ENCODE peak calls at places on chromosomes 1 and 21, in nine cellular contexts. S is cardiac muscle cell; G is aorta; C is H7; U is upper lobe of left lung; D is lower lobe of right lung; W is upper lobe of right lung; V is adipocyte; Q is effector memory CD4-positive, alpha-beta T cell. R is an unnamed sample.

GRCh38 chr1:109201123-109201703 is 12.5 kb upstream of the SARS1 start:
- DNase-seq in V (peak; percentile 83), U (no peak), S (peak; percentile 78), Q (no peak), G (no peak), C (peak; percentile 84), D (peak; percentile 50), W (no peak), R (no peak)

GRCh38 chr1:42963378-42964005 is 4.8 kb upstream of the SLC2A1 start:
- DNase-seq in U (no peak), C (peak; percentile 48), V (peak; percentile 87), S (peak; percentile 62), D (no peak), W (no peak), Q (no peak), G (no peak), R (peak; percentile 73)

GRCh38 chr1:210076620-210077019 is 138.6 kb downstream of the SYT14 start:
- DNase-seq in U (no peak), G (no peak), S (no peak), W (no peak), C (no peak), V (no peak), D (no peak), Q (no peak), R (no peak)

GRCh38 chr1:975896-976683 is 5.8 kb downstream of the PERM1 start:
- DNase-seq in S (peak; percentile 64), G (peak; percentile 66), D (peak; percentile 79), V (peak; percentile 80), W (peak; percentile 84), U (peak; percentile 91), Q (peak; percentile 36), C (peak; percentile 99), R (no peak)

GRCh38 chr1:109994654-109995053 is 10.1 kb downstream of the AHCYL1 start:
- DNase-seq in U (no peak), G (no peak), D (no peak), Q (no peak), C (no peak), V (no peak), W (no peak), S (no peak), R (no peak)

GRCh38 chr21:31658053-31658452 is 1.4 kb upstream of the SOD1 start:
- DNase-seq in G (no peak), W (no peak), V (no peak), C (no peak), U (no peak), S (no peak), D (no peak), Q (no peak), R (no peak)

GRCh38 chr21:32569261-32570230 is 15.8 kb downstream of the TCP10L start:
- DNase-seq in D (peak; percentile 86), S (peak; percentile 85), V (peak; percentile 93), Q (peak; percentile 72), U (peak; percentile 92), C (peak; percentile 89), W (peak; percentile 89), G (peak; percentile 84), R (peak; percentile 50)

GRCh38 chr1:101532392-101532791 is 295.6 kb downstream of the S1PR1 start:
- DNase-seq in U (no peak), Q (no peak), S (no peak), D (no peak), V (no peak), C (no peak), W (no peak), G (no peak), R (no peak)

GRCh38 chr1:204503122-204503912 is 8.7 kb upstream of the PIK3C2B start:
- DNase-seq in C (no peak), V (peak; percentile 92), D (no peak), Q (peak; percentile 20), G (no peak), W (no peak), U (no peak), S (peak; percentile 84), R (no peak)
- H3K4me3 ChIP-seq in C (no peak overlapping the region), V (no peak overlapping the region), D (no peak overlapping the region), Q (no peak overlapping the region), G (no peak overlapping the region), W (no peak overlapping the region), U (no peak overlapping the region), S (no peak overlapping the region), R (no peak overlapping the region)

DNA sequence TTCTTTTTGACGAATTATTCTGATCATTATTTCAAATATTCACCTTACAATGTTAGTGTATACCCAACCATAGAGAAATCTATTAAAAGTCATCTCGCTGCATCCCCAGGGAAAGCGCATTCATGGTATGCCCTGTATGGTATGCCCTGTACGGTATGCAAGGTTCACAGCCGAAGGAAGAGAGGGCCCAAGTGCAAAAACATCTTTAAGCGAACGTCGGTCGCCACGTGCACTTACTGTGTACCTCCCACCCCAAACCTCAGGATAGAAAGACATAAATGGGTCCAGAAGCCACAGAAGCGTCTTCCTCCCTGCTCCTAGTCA is 14.4 kb downstream of the HLX start:
- DNase-seq in C (no peak), V (no peak), G (no peak), Q (no peak), S (no peak), D (no peak), W (no peak), U (no peak), R (no peak)
- H3K4me3 ChIP-seq in C (peak overlapping the region; percentile 28), V (peak overlapping the region; percentile 73), G (peak overlapping the region; percentile 9), Q (no peak overlapping the region), S (peak overlapping the region; percentile 13), D (peak overlapping the region; percentile 47), W (peak overlapping the region; percentile 40), U (peak overlapping the region; percentile 32), R (peak overlapping the region; percentile 23)

GRCh38 chr1:203954788-203955552 is 93.6 kb downstream of the SNRPE start:
- DNase-seq in G (no peak), S (peak; percentile 32), V (no peak), U (no peak), D (no peak), Q (no peak), C (no peak), W (no peak), R (no peak)
- H3K4me3 ChIP-seq in G (no peak overlapping the region), S (no peak overlapping the region), V (no peak overlapping the region), U (no peak overlapping the region), D (no peak overlapping the region), Q (no peak overlapping the region), C (no peak overlapping the region), W (no peak overlapping the region), R (no peak overlapping the region)

GRCh38 chr1:205491794-205492193 is 12.7 kb upstream of the CDK18 start:
- DNase-seq in S (no peak), C (no peak), V (no peak), D (no peak), W (no peak), Q (no peak), U (no peak), G (no peak), R (no peak)

GRCh38 chr1:205494119-205494518 is 10.3 kb upstream of the CDK18 start:
- DNase-seq in C (no peak), D (no peak), Q (no peak), S (no peak), W (no peak), U (no peak), V (no peak), G (no peak), R (no peak)

GRCh38 chr1:205492201-205492667 is 12.2 kb upstream of the CDK18 start:
- DNase-seq in C (peak; percentile 68), V (no peak), G (no peak), Q (no peak), S (no peak), U (no peak), W (no peak), D (no peak), R (no peak)

GRCh38 chr1:205493241-205494085 is 11.0 kb upstream of the CDK18 start:
- DNase-seq in C (peak; percentile 41), V (peak; percentile 77), W (no peak), G (peak; percentile 78), S (peak; percentile 92), U (no peak), D (no peak), Q (no peak), R (peak; percentile 68)

DNA sequence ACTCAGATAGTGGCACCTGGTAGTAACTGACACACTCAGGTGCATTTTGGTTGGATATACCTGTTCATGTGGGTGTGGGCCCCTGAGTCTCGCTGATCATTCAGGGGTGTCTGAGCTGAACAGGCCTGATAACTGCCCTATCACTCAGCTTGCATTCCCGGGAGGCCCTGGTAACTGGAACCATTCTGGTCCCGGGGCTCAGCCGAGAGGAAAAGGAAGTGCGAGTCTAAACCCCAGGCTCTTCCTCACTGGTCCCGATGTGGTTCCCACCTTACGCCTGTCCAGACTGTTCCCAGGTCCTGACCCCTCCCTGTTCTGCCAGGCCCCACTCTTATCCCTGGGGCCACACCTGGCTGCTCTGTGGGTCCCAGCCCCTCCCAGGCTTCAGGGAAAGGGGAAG is 11.7 kb upstream of the CDK18 start:
- DNase-seq in V (no peak), C (peak; percentile 51), G (no peak), Q (no peak), S (no peak), D (no peak), W (no peak), U (no peak), R (no peak)
- H3K4me3 ChIP-seq in V (no peak overlapping the region), C (no peak overlapping the region), G (no peak overlapping the region), Q (no peak overlapping the region), S (no peak overlapping the region), D (no peak overlapping the region), W (no peak overlapping the region), U (no peak overlapping the region), R (no peak overlapping the region)

GRCh38 chr1:156076609-156077429 is 5.4 kb downstream of the MEX3A start:
- DNase-seq in G (no peak), V (no peak), W (peak; percentile 74), S (peak; percentile 47), C (peak; percentile 88), Q (no peak), D (peak; percentile 64), U (peak; percentile 90), R (no peak)
- H3K4me3 ChIP-seq in G (no peak overlapping the region), V (peak overlapping the region; percentile 55), W (peak overlapping the region; percentile 54), S (no peak overlapping the region), C (peak overlapping the region; percentile 30), Q (no peak overlapping the region), D (peak overlapping the region; percentile 58), U (peak overlapping the region; percentile 53), R (no peak overlapping the region)

GRCh38 chr1:41924911-41925310 is 6.2 kb upstream of the HIVEP3 start:
- DNase-seq in Q (no peak), W (no peak), D (no peak), U (no peak), C (no peak), G (no peak), V (no peak), S (no peak), R (no peak)
- H3K4me3 ChIP-seq in Q (no peak overlapping the region), W (no peak overlapping the region), D (no peak overlapping the region), U (no peak overlapping the region), C (no peak overlapping the region), G (no peak overlapping the region), V (no peak overlapping the region), S (no peak overlapping the region), R (no peak overlapping the region)

R was measured in retinal pigment epithelial cell.